ENCODE peak calls at places on chromosomes 2 and 18, in eight cellular contexts. F is body of pancreas, Z is uterus, P is esophagus squamous epithelium, H is heart left ventricle, A is adrenal gland, J is HCT116, X is sigmoid colon. G is an unnamed sample.

GRCh38 chr2:142872900-142873724 is 4.4 kb upstream of the KYNU start:
- DNase-seq in F (no peak), Z (no peak), P (no peak), H (no peak), A (no peak), J (no peak), X (no peak), G (no peak)

GRCh38 chr2:43542285-43542933 is 53.4 kb downstream of the THADA start:
- DNase-seq in F (no peak), Z (no peak), P (no peak), H (no peak), A (no peak), J (peak; percentile 18), X (no peak), G (no peak)

GRCh38 chr2:127449439-127449838 is 31.2 kb downstream of the PROC start:
- DNase-seq in F (no peak), Z (no peak), P (no peak), H (no peak), A (no peak), J (no peak), X (no peak), G (no peak)

GRCh38 chr2:19009510-19009909 is 348.9 kb downstream of the OSR1 start:
- DNase-seq in F (no peak), Z (no peak), P (no peak), H (no peak), A (no peak), J (no peak), X (no peak), G (peak; percentile 86)

GRCh38 chr2:26691881-26692813 is at the start of gene KCNK3:
- DNase-seq in F (peak; percentile 76), Z (peak; percentile 61), P (no peak), H (peak; percentile 75), A (peak; percentile 94), J (no peak), X (peak; percentile 89), G (peak; percentile 64)

GRCh38 chr18:3468833-3469232 is 18.9 kb downstream of the TGIF1 start:
- DNase-seq in F (no peak), Z (no peak), P (no peak), H (no peak), A (no peak), J (no peak), X (no peak), G (no peak)

GRCh38 chr2:19473415-19473814 is 115.0 kb upstream of the OSR1 start:
- DNase-seq in F (no peak), Z (no peak), P (no peak), H (no peak), A (no peak), J (no peak), X (no peak), G (no peak)

GRCh38 chr2:212193066-212193465 is 345.5 kb downstream of the ERBB4 start:
- DNase-seq in F (no peak), Z (no peak), P (no peak), H (no peak), A (no peak), J (no peak), X (no peak), G (no peak)

GRCh38 chr2:70141754-70142589 is 48.8 kb downstream of the C2orf42 start:
- DNase-seq in F (peak; percentile 78), Z (no peak), P (peak; percentile 100), H (no peak), A (peak; percentile 80), J (peak; percentile 32), X (no peak), G (no peak)

GRCh38 chr2:46574457-46575354 is 95.3 kb downstream of the TMEM247 start:
- DNase-seq in F (no peak), Z (no peak), P (no peak), H (no peak), A (no peak), J (no peak), X (no peak), G (no peak)

GRCh38 chr2:169294001-169294675 is 68.2 kb downstream of the LRP2 start:
- DNase-seq in F (no peak), Z (no peak), P (no peak), H (no peak), A (no peak), J (no peak), X (no peak), G (peak; percentile 6)

GRCh38 chr2:96568094-96568493 is 31.5 kb downstream of the ARID5A start:
- DNase-seq in F (no peak), Z (no peak), P (no peak), H (no peak), A (no peak), J (no peak), X (no peak), G (no peak)

GRCh38 chr18:56068030-56068671 is 480.2 kb upstream of the TCF4 start:
- DNase-seq in F (no peak), Z (no peak), P (no peak), H (peak; percentile 18), A (no peak), J (no peak), X (no peak), G (no peak)

GRCh38 chr2:197599285-197599965 is 76.0 kb downstream of the RFTN2 start:
- DNase-seq in F (peak; percentile 24), Z (no peak), P (no peak), H (no peak), A (no peak), J (peak; percentile 46), X (no peak), G (peak; percentile 24)

GRCh38 chr2:232894251-232894650 is 24.2 kb downstream of the SNORC start:
- DNase-seq in F (no peak), Z (no peak), P (no peak), H (no peak), A (no peak), J (no peak), X (no peak), G (no peak)

GRCh38 chr18:79460445-79461300 is 64.9 kb downstream of the NFATC1 start:
- DNase-seq in F (no peak), Z (no peak), P (no peak), H (no peak), A (no peak), J (no peak), X (no peak), G (no peak)

GRCh38 chr18:28606686-28607085 is 429.8 kb upstream of the CDH2 start:
- DNase-seq in F (no peak), Z (no peak), P (no peak), H (no peak), A (no peak), J (no peak), X (no peak), G (no peak)

GRCh38 chr2:64942693-64943092 is 46.5 kb upstream of the SLC1A4 start:
- DNase-seq in F (no peak), Z (no peak), P (no peak), H (no peak), A (no peak), J (no peak), X (no peak), G (no peak)

GRCh38 chr18:4549164-4549920 is 94.2 kb upstream of the DLGAP1 start:
- DNase-seq in F (no peak), Z (no peak), P (no peak), H (no peak), A (no peak), J (no peak), X (no peak), G (no peak)

GRCh38 chr2:108536133-108536780 is 2.0 kb downstream of the LIMS1 start:
- DNase-seq in F (no peak), Z (no peak), P (no peak), H (no peak), A (no peak), J (no peak), X (no peak), G (no peak)

DNA sequence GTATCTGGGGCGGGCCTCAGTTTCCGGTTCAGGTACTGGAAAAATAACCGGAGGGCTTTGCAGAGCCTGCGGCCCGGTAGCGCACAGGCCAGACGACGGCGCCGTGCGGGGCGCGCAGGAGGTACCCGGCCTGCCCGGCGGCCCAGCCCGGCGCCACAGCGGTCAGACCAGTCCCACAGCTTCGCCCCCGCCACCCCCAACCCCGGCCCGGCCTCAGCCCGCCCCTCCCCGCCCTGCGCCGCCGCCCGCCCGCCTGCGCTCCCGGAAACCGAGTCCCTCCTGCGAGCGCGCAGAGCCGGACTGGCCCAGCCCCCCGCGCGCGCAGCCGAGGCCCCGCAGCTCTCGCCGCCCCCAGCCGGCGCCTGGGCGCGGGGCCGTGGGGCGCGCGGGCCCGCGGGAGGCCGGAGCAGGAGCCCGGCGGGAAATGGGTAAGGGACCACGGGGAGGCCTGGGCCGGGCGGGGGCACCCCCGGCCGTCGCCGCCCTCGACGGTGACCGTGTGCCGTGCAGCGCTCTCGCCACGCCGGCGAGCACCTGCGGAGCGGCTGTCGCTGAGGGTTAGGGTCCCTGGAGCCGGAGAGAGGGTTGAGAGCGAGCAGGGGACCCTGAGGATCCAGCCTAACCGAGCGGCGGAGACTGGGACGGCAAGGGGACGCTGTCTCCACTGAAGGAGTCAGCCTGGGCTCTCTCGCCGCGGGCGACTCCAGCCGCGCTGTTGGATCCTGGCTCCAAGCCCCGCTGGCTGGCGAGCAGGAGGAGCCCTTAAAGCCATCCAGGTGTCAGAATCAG is 16.5 kb upstream of the PSD4 start:
- DNase-seq in F (peak; percentile 81), Z (no peak), P (no peak), H (no peak), A (peak; percentile 66), J (no peak), X (no peak), G (peak; percentile 81)
- TF ChIP-seq POLR2A in F (peak; percentile 54), Z (no peak), P (no peak), H (no peak), A (no peak), J (no peak), X (no peak), G (no peak)

DNA sequence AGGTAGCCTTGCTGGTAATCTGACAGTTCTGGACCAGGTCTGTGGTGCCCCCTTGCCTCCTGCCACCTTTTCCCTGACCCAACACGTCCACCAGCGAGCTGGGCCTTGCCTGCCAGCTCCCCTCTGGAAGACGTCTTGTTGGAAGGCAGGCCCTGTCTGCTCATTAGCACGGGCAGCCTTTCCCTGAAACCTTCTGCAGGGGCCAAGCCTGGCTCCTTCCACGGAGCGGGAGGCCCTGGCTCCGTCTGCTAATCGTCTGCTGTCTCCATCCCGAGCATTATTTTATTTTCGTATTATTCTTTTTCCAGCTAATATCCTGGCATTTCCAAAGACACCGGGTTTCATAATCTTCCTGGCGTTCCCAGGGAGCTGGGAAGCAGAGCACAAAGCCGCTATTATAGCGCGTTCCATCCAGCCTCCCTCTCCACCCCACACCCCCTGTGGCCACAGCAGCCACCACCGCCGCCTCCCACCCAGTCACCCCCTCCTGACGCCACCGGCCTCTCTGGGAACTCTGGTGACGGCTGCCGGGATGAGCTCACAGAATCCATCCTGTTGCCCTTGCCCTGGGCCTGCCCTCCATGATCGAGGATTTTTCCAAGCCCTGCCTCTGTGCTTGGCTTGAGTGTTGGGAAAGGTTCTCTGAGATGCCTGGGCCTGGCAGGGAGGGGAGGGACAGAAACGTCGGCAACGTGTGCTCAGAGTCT is 125.5 kb downstream of the DYSF start:
- DNase-seq in F (peak; percentile 30), Z (peak; percentile 35), P (no peak), H (peak; percentile 57), A (no peak), J (no peak), X (peak; percentile 82), G (no peak)
- H3K36me3 ChIP-seq in F (no peaks in the 10 kb centered on the region), Z (no peaks in the 10 kb centered on the region), P (no peaks in the 10 kb centered on the region), H (no peaks in the 10 kb centered on the region), A (no peaks in the 10 kb centered on the region), J (no peaks in the 10 kb centered on the region), X (no peaks in the 10 kb centered on the region), G (no peaks in the 10 kb centered on the region)

GRCh38 chr2:242027676-242028450 is 158.3 kb downstream of the RTP5 start:
- DNase-seq in F (no peak), Z (peak; percentile 2), P (no peak), H (no peak), A (no peak), J (no peak), X (peak; percentile 51), G (no peak)
- H3K27me3 ChIP-seq in F (no peaks in the 10 kb centered on the region), Z (no peaks in the 10 kb centered on the region), P (peaks cover 85% of the 10 kb centered on the region), H (peaks cover 11% of the 10 kb centered on the region), A (no peaks in the 10 kb centered on the region), J (peaks cover 33% of the 10 kb centered on the region), X (no peaks in the 10 kb centered on the region), G (no peaks in the 10 kb centered on the region)

GRCh38 chr18:36297419-36298112 is at the start of gene FHOD3:
- DNase-seq in F (peak; percentile 77), Z (peak; percentile 74), P (no peak), H (peak; percentile 82), A (peak; percentile 86), J (no peak), X (peak; percentile 76), G (peak; percentile 40)
- TF ChIP-seq POLR2A in F (no peak), Z (no peak), P (no peak), H (no peak), A (no peak), J (no peak), X (no peak), G (no peak)